ENCODE peak calls at places on chromosomes 16 and 17, in five cellular contexts. One of them, this sample, is unnamed.

GRCh38 chr17:75848523-75849303 is 4.5 kb upstream of the UNC13D start:
- DNase-seq in mesothelial cell of epicardium: peak
- DNase-seq in ovary: peak
- DNase-seq in fibroblast of the aortic adventitia: peak
- DNase-seq in testis: peak
- DNase-seq in this sample: no peak

GRCh38 chr17:78448356-78448993 is 70.0 kb downstream of the PGS1 start:
- DNase-seq in mesothelial cell of epicardium: no peak
- DNase-seq in ovary: no peak
- DNase-seq in fibroblast of the aortic adventitia: no peak
- DNase-seq in testis: peak
- DNase-seq in this sample: no peak

GRCh38 chr17:63702223-63702577 is 2.3 kb upstream of the LIMD2 start:
- DNase-seq in mesothelial cell of epicardium: no peak
- DNase-seq in ovary: no peak
- DNase-seq in fibroblast of the aortic adventitia: no peak
- DNase-seq in testis: peak
- DNase-seq in this sample: no peak

GRCh38 chr16:15672514-15673167 is 22.6 kb downstream of the NDE1 start:
- DNase-seq in mesothelial cell of epicardium: no peak
- DNase-seq in ovary: peak
- DNase-seq in fibroblast of the aortic adventitia: peak
- DNase-seq in testis: peak
- DNase-seq in this sample: peak

GRCh38 chr17:44959821-44960523 is 8.1 kb downstream of the C1QL1 start:
- DNase-seq in mesothelial cell of epicardium: no peak
- DNase-seq in ovary: peak
- DNase-seq in fibroblast of the aortic adventitia: no peak
- DNase-seq in testis: no peak
- DNase-seq in this sample: no peak

GRCh38 chr17:75396781-75397180 is 8.7 kb downstream of the GRB2 start:
- DNase-seq in mesothelial cell of epicardium: no peak
- DNase-seq in ovary: no peak
- DNase-seq in fibroblast of the aortic adventitia: no peak
- DNase-seq in testis: no peak
- DNase-seq in this sample: no peak

GRCh38 chr17:72432143-72432604 is 311.4 kb downstream of the SOX9 start:
- DNase-seq in mesothelial cell of epicardium: no peak
- DNase-seq in ovary: no peak
- DNase-seq in fibroblast of the aortic adventitia: no peak
- DNase-seq in testis: peak
- DNase-seq in this sample: no peak

GRCh38 chr17:40312893-40313659 is 4.1 kb downstream of the RARA start:
- DNase-seq in mesothelial cell of epicardium: no peak
- DNase-seq in ovary: no peak
- DNase-seq in fibroblast of the aortic adventitia: no peak
- DNase-seq in testis: no peak
- DNase-seq in this sample: no peak

GRCh38 chr16:88384222-88385111 is 1.7 kb downstream of the ZNF469 start:
- DNase-seq in mesothelial cell of epicardium: no peak
- DNase-seq in ovary: peak
- DNase-seq in fibroblast of the aortic adventitia: no peak
- DNase-seq in testis: no peak
- DNase-seq in this sample: no peak

GRCh38 chr17:16450028-16450427 is 34.7 kb downstream of the TRPV2 start:
- DNase-seq in mesothelial cell of epicardium: no peak
- DNase-seq in ovary: no peak
- DNase-seq in fibroblast of the aortic adventitia: no peak
- DNase-seq in testis: no peak
- DNase-seq in this sample: no peak

GRCh38 chr17:75638893-75639292 is 5.7 kb downstream of the SMIM5 start:
- DNase-seq in mesothelial cell of epicardium: no peak
- DNase-seq in ovary: peak
- DNase-seq in fibroblast of the aortic adventitia: no peak
- DNase-seq in testis: no peak
- DNase-seq in this sample: no peak

GRCh38 chr17:47096343-47096742 is 92.8 kb downstream of the CDC27 start:
- DNase-seq in mesothelial cell of epicardium: no peak
- DNase-seq in ovary: no peak
- DNase-seq in fibroblast of the aortic adventitia: no peak
- DNase-seq in testis: no peak
- DNase-seq in this sample: no peak

GRCh38 chr16:85426806-85427205 is 186.3 kb upstream of the GSE1 start:
- DNase-seq in mesothelial cell of epicardium: peak
- DNase-seq in ovary: no peak
- DNase-seq in fibroblast of the aortic adventitia: no peak
- DNase-seq in testis: peak
- DNase-seq in this sample: no peak

GRCh38 chr17:40371261-40371929 is 6.9 kb upstream of the GJD3 start:
- DNase-seq in mesothelial cell of epicardium: no peak
- DNase-seq in ovary: no peak
- DNase-seq in fibroblast of the aortic adventitia: no peak
- DNase-seq in testis: no peak
- DNase-seq in this sample: no peak

GRCh38 chr17:8670486-8670885 is 40.0 kb upstream of the MYH10 start:
- DNase-seq in mesothelial cell of epicardium: no peak
- DNase-seq in ovary: no peak
- DNase-seq in fibroblast of the aortic adventitia: peak
- DNase-seq in testis: no peak
- DNase-seq in this sample: no peak

GRCh38 chr16:11632455-11632921 is 35.8 kb upstream of the SNN start:
- DNase-seq in mesothelial cell of epicardium: peak
- DNase-seq in ovary: peak
- DNase-seq in fibroblast of the aortic adventitia: peak
- DNase-seq in testis: peak
- DNase-seq in this sample: peak

GRCh38 chr17:48791128-48792032 is 25.6 kb downstream of the TTLL6 start:
- DNase-seq in mesothelial cell of epicardium: peak
- DNase-seq in ovary: peak
- DNase-seq in fibroblast of the aortic adventitia: peak
- DNase-seq in testis: peak
- DNase-seq in this sample: peak

GRCh38 chr17:1645207-1646171 is at the start of gene SCARF1:
- DNase-seq in mesothelial cell of epicardium: no peak
- DNase-seq in ovary: no peak
- DNase-seq in fibroblast of the aortic adventitia: no peak
- DNase-seq in testis: peak
- DNase-seq in this sample: no peak

GRCh38 chr17:49674507-49674906 is 3.4 kb downstream of the SPOP start:
- DNase-seq in mesothelial cell of epicardium: no peak
- DNase-seq in ovary: no peak
- DNase-seq in fibroblast of the aortic adventitia: no peak
- DNase-seq in testis: no peak
- DNase-seq in this sample: no peak

GRCh38 chr17:9684955-9685621 is 39.8 kb downstream of the USP43 start:
- DNase-seq in mesothelial cell of epicardium: no peak
- DNase-seq in ovary: no peak
- DNase-seq in fibroblast of the aortic adventitia: no peak
- DNase-seq in testis: no peak
- DNase-seq in this sample: no peak

GRCh38 chr17:19260958-19261357 is 23.8 kb downstream of the EPN2 start:
- DNase-seq in mesothelial cell of epicardium: no peak
- DNase-seq in ovary: no peak
- DNase-seq in fibroblast of the aortic adventitia: no peak
- DNase-seq in testis: no peak
- DNase-seq in this sample: no peak

GRCh38 chr17:61248399-61248798 is 151.2 kb upstream of the TBX2 start:
- DNase-seq in mesothelial cell of epicardium: no peak
- DNase-seq in ovary: no peak
- DNase-seq in fibroblast of the aortic adventitia: peak
- DNase-seq in testis: no peak
- DNase-seq in this sample: no peak

GRCh38 chr17:21239680-21240374 is 13.4 kb downstream of the NATD1 start:
- DNase-seq in mesothelial cell of epicardium: no peak
- DNase-seq in ovary: no peak
- DNase-seq in fibroblast of the aortic adventitia: peak
- DNase-seq in testis: no peak
- DNase-seq in this sample: no peak

GRCh38 chr17:8151641-8152111 is 528 bp downstream of the PER1 start:
- DNase-seq in mesothelial cell of epicardium: peak
- DNase-seq in ovary: peak
- DNase-seq in fibroblast of the aortic adventitia: peak
- DNase-seq in testis: peak
- DNase-seq in this sample: no peak

GRCh38 chr17:16281351-16281750 is 64.3 kb downstream of the PIGL start:
- DNase-seq in mesothelial cell of epicardium: no peak
- DNase-seq in ovary: no peak
- DNase-seq in fibroblast of the aortic adventitia: peak
- DNase-seq in testis: no peak
- DNase-seq in this sample: no peak

GRCh38 chr17:34125010-34125409 is 130.1 kb upstream of the CCL2 start:
- DNase-seq in mesothelial cell of epicardium: no peak
- DNase-seq in ovary: no peak
- DNase-seq in fibroblast of the aortic adventitia: no peak
- DNase-seq in testis: no peak
- DNase-seq in this sample: no peak

GRCh38 chr17:48491527-48492273 is 39.1 kb downstream of the HOXB1 start:
- DNase-seq in mesothelial cell of epicardium: no peak
- DNase-seq in ovary: no peak
- DNase-seq in fibroblast of the aortic adventitia: no peak
- DNase-seq in testis: no peak
- DNase-seq in this sample: no peak

GRCh38 chr17:50200447-50201225 is 795 bp downstream of the COL1A1 start:
- DNase-seq in mesothelial cell of epicardium: peak
- DNase-seq in ovary: peak
- DNase-seq in fibroblast of the aortic adventitia: peak
- DNase-seq in testis: peak
- DNase-seq in this sample: peak

GRCh38 chr16:5502467-5502869 is 404.9 kb upstream of the EEF2KMT start:
- DNase-seq in mesothelial cell of epicardium: peak
- DNase-seq in ovary: no peak
- DNase-seq in fibroblast of the aortic adventitia: no peak
- DNase-seq in testis: peak
- DNase-seq in this sample: no peak
- TF ChIP-seq CTCF in mesothelial cell of epicardium: peak
- TF ChIP-seq CTCF in ovary: no peak
- TF ChIP-seq CTCF in fibroblast of the aortic adventitia: no peak
- TF ChIP-seq CTCF in testis: no peak
- TF ChIP-seq CTCF in this sample: no peak

DNA sequence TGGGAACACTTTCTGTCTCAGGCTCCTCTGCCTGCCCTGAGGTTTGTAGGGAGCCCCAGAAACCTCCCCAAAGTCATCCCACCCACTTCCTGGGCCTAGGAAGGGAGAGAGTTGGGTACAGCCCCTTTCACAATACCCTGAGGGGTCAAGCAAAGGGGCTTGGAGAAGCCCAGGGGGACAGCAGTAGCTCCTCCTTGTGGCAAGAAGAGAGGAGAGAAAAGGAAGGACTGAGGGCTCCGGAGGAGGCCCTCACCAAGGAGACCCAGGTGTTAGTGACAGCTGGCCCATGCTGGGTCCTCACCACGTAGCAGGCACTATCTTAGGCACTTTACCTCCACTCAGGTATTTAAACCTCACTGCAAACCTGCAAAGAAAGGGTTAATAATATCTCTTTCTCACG is 112.8 kb downstream of the IRX5 start:
- DNase-seq in mesothelial cell of epicardium: no peak
- DNase-seq in ovary: no peak
- DNase-seq in fibroblast of the aortic adventitia: no peak
- DNase-seq in testis: no peak
- DNase-seq in this sample: no peak
- TF ChIP-seq CTCF in mesothelial cell of epicardium: no peak
- TF ChIP-seq CTCF in ovary: no peak
- TF ChIP-seq CTCF in fibroblast of the aortic adventitia: no peak
- TF ChIP-seq CTCF in testis: no peak
- TF ChIP-seq CTCF in this sample: no peak

DNA sequence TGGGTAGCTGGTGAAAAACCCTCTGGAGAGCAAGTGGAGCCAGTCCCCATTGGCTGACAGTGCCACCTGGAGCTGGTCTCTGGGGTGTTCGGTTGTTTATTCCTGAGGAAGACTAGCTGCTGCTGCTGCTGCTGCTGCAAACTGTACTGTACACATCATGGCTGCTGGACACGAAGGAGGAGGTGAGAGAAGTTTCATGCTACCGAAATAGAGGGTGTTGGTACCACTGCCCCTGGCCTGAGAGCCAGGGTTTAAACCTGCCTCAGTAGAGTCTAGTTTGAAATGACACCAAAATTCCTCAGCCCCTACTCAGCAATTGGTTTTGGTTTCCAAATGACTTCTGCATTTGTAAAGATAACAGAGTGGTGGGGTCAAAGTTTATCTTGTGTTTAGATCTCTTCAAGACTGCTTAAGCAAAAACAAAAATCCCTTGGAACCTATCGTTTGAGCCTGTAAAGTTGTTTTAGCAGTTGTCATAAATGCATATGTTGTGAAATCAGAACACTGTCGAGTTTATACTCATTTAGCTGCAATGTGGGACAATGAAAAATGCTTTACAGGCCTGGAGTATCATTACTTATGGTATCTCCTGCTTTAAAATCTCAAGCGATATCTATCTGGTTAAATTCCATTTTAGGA is 40.8 kb downstream of the CYB5B start:
- DNase-seq in mesothelial cell of epicardium: no peak
- DNase-seq in ovary: no peak
- DNase-seq in fibroblast of the aortic adventitia: peak
- DNase-seq in testis: no peak
- DNase-seq in this sample: no peak
- TF ChIP-seq CTCF in mesothelial cell of epicardium: no peak
- TF ChIP-seq CTCF in ovary: no peak
- TF ChIP-seq CTCF in fibroblast of the aortic adventitia: no peak
- TF ChIP-seq CTCF in testis: no peak
- TF ChIP-seq CTCF in this sample: no peak

GRCh38 chr17:69696645-69697044 is 282.1 kb downstream of the MAP2K6 start:
- DNase-seq in mesothelial cell of epicardium: no peak
- DNase-seq in ovary: no peak
- DNase-seq in fibroblast of the aortic adventitia: peak
- DNase-seq in testis: peak
- DNase-seq in this sample: no peak

GRCh38 chr17:69704935-69705334 is 290.4 kb downstream of the MAP2K6 start:
- DNase-seq in mesothelial cell of epicardium: no peak
- DNase-seq in ovary: no peak
- DNase-seq in fibroblast of the aortic adventitia: no peak
- DNase-seq in testis: no peak
- DNase-seq in this sample: no peak

DNA sequence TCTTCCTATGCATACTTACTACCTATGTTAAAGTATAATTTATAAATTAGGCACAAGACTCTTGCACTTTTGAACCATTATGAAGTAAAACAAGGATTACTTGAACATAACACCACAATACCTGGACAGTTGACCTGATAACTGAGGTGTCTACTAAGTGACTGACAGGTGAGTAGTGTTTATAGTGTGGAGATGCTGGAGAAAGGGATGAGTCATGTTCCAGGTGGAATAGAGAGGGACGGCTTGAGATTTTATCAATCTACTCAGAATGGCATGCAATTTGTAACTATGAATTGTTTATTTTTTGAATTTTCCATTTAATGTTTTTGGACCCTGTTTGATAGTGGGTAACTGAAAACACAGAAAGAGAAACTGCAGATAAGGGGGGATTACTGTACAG is 287.6 kb downstream of the MAP2K6 start:
- DNase-seq in mesothelial cell of epicardium: no peak
- DNase-seq in ovary: no peak
- DNase-seq in fibroblast of the aortic adventitia: no peak
- DNase-seq in testis: no peak
- DNase-seq in this sample: no peak
- TF ChIP-seq CTCF in mesothelial cell of epicardium: no peak
- TF ChIP-seq CTCF in ovary: no peak
- TF ChIP-seq CTCF in fibroblast of the aortic adventitia: no peak
- TF ChIP-seq CTCF in testis: no peak
- TF ChIP-seq CTCF in this sample: no peak

This sample was measured in osteocyte.